ENCODE peak calls at places on chromosomes 5 and 9, in ten cellular contexts. M is epithelial cell of esophagus, W is upper lobe of right lung, Y is foreskin fibroblast, S is stomach, K is activated B cell treated with CpG ODN at 0.5 μM for 24 hours, G is neural progenitor cell, Q is WERI-Rb-1, V is endothelial cell, D is WTC11. R is an unnamed sample.

GRCh38 chr5:96582343-96582742 is 79.8 kb upstream of the CAST start:
- DNase-seq in D (no peak), M (peak), G (no peak), S (no peak), V (no peak), K (no peak), W (no peak), Q (no peak), Y (peak), R (no peak)

GRCh38 chr5:54795284-54795683 is 190.1 kb downstream of the ESM1 start:
- DNase-seq in W (no peak), V (no peak), Q (no peak), K (no peak), M (peak), G (no peak), S (no peak), Y (peak), D (no peak), R (no peak)

GRCh38 chr5:103262422-103262871 is 3.9 kb downstream of the MACIR start:
- DNase-seq in V (no peak), Q (no peak), D (no peak), G (no peak), Y (peak), M (no peak), W (no peak), S (no peak), K (no peak), R (no peak)

GRCh38 chr5:113531760-113532159 is 18.3 kb downstream of the YTHDC2 start:
- DNase-seq in D (no peak), M (no peak), Y (no peak), W (no peak), Q (no peak), K (no peak), G (no peak), V (no peak), S (no peak), R (no peak)

GRCh38 chr9:69476797-69477196 is 151.8 kb downstream of the ENTREP1 start:
- DNase-seq in Y (no peak), Q (no peak), M (no peak), V (no peak), K (no peak), S (no peak), G (peak), D (peak), W (no peak), R (no peak)

GRCh38 chr5:135822286-135822685 is 12.2 kb upstream of the SLC25A48 start:
- DNase-seq in M (no peak), G (no peak), K (no peak), Q (no peak), V (no peak), Y (no peak), W (no peak), S (no peak), D (no peak), R (no peak)

GRCh38 chr5:1106385-1107166 is 5.3 kb downstream of the SLC12A7 start:
- DNase-seq in W (no peak), D (no peak), S (no peak), K (no peak), Q (no peak), M (no peak), V (no peak), G (no peak), Y (no peak), R (no peak)

GRCh38 chr9:121910491-121911040 is 182.5 kb downstream of the TTLL11 start:
- DNase-seq in G (no peak), Q (no peak), D (no peak), V (no peak), S (no peak), Y (no peak), M (no peak), K (no peak), W (no peak), R (no peak)

GRCh38 chr9:134881313-134881670 is 682 bp downstream of the FCN2 start:
- DNase-seq in D (no peak), S (no peak), W (no peak), V (no peak), Y (no peak), M (no peak), G (no peak), Q (no peak), K (no peak), R (no peak)

GRCh38 chr9:4425358-4426045 is 64.8 kb upstream of the SLC1A1 start:
- DNase-seq in Y (peak), G (no peak), V (peak), D (no peak), K (no peak), S (no peak), M (peak), Q (no peak), W (no peak), R (no peak)

GRCh38 chr9:134869554-134870310 is 10.9 kb upstream of the FCN2 start:
- DNase-seq in W (no peak), K (no peak), G (no peak), S (no peak), Q (peak), V (no peak), M (no peak), D (no peak), Y (no peak), R (no peak)

GRCh38 chr9:132827366-132827765 is 50.7 kb downstream of the AK8 start:
- DNase-seq in W (no peak), K (no peak), V (no peak), Y (no peak), G (no peak), D (no peak), Q (no peak), M (no peak), S (no peak), R (no peak)

GRCh38 chr5:17123010-17123409 is 94.4 kb upstream of the BASP1 start:
- DNase-seq in V (no peak), Q (peak), S (peak), M (no peak), G (no peak), Y (peak), W (no peak), K (no peak), D (no peak), R (no peak)

GRCh38 chr5:6410421-6410820 is 32.1 kb upstream of the MED10 start:
- DNase-seq in D (no peak), K (no peak), Q (no peak), Y (no peak), W (no peak), V (no peak), S (no peak), G (no peak), M (no peak), R (no peak)

GRCh38 chr9:75086443-75087278 is 1.3 kb downstream of the NMRK1 start:
- DNase-seq in V (no peak), D (peak), Y (no peak), S (peak), G (no peak), M (peak), K (no peak), W (peak), Q (no peak), R (no peak)

GRCh38 chr5:98639258-98639657 is 134.2 kb upstream of the RGMB start:
- DNase-seq in G (peak), M (no peak), Q (no peak), V (no peak), K (no peak), D (no peak), Y (no peak), S (no peak), W (no peak), R (no peak)

GRCh38 chr5:88407341-88407740 is 138.7 kb upstream of the TMEM161B start:
- DNase-seq in Q (no peak), S (no peak), G (no peak), Y (no peak), D (no peak), V (no peak), W (no peak), M (no peak), K (no peak), R (no peak)

GRCh38 chr9:1619915-1620705 is 395.0 kb upstream of the SMARCA2 start:
- DNase-seq in Q (no peak), V (no peak), M (peak), S (no peak), G (no peak), Y (peak), K (no peak), W (no peak), D (no peak), R (no peak)
- TF ChIP-seq CTCF in Q (no peak), V (peak), M (peak), S (no peak), G (no peak), Y (no peak), K (no peak), W (peak), D (no peak), R (no peak)

DNA sequence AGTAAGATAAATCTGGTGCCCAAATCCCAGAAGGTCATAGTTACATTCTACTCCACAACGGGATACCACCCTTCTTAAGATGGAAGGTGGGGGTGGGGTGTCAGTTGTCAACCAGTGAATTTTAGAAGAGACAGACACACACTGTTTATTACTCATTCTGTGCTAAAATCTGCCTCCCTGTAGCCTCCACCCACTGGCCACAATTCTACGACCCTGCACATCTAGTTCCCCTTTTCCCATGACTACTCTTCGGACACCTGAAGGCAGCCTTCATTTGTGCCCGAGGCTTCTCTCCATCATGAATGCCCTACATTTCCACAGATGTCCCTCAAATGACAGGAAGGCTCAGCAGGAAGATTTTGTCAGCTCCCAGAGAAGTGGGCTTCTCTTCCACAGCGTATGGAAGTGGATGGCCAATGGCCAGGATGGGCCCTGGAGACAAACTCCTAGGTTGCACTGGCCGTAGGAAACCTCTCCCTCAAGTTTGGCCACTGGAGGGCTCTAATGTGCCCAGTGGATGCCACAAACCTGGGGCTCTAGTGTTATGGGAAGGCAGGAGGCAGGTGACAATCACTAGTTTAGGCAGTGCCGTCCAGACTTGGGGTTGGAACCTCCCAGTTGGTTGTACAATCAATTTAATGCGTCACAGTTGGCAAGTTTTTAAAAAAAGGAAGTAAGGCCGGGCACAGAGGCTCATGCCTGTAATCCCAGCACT is 46.6 kb downstream of the PTPN3 start:
- DNase-seq in D (peak), M (no peak), S (no peak), W (no peak), G (peak), Y (no peak), Q (no peak), V (no peak), K (no peak), R (no peak)
- TF ChIP-seq CTCF in D (no peak), M (no peak), S (no peak), W (no peak), G (peak), Y (no peak), Q (peak), V (no peak), K (no peak), R (no peak)

GRCh38 chr9:2159521-2160417 is 144.6 kb downstream of the SMARCA2 start:
- DNase-seq in K (no peak), D (no peak), S (no peak), Q (no peak), G (no peak), M (peak), V (no peak), W (no peak), Y (peak), R (no peak)

GRCh38 chr9:2157277-2158105 is 142.3 kb downstream of the SMARCA2 start:
- DNase-seq in W (peak), M (peak), D (no peak), V (no peak), S (peak), Q (no peak), Y (peak), K (no peak), G (peak), R (peak)

GRCh38 chr9:2155966-2156365 is 140.8 kb downstream of the SMARCA2 start:
- DNase-seq in K (no peak), V (no peak), S (no peak), Q (no peak), W (no peak), M (peak), D (no peak), G (no peak), Y (no peak), R (no peak)

GRCh38 chr9:2158729-2159128 is 143.6 kb downstream of the SMARCA2 start:
- DNase-seq in V (no peak), Y (no peak), W (no peak), M (no peak), Q (no peak), K (no peak), G (no peak), S (no peak), D (no peak), R (no peak)

DNA sequence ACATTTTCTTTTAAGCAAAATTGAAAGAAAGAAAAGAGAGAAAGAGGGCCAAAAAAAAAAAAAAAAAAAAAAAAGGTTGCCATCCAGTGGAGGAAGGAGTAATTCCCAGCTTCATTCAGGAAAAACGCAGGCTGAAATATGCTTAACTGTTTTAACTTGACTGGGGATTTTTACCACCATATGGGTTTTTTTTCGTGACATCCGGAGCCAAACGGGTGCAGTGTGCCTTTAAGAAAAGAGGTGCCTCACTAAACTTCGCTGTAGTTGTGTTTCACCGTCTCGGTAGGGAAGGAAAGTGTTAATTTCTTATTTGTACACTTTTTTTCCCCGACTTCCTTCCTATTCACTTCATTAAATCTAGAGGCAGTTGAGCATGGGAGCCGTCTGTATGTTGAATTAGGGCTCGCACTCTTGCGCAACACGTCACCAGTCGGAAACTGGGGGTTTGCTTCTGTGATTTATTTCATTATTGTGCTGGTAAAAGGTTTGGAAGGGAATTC is 143.0 kb downstream of the SMARCA2 start:
- DNase-seq in K (no peak), S (peak), Y (peak), Q (no peak), V (peak), D (peak), W (peak), M (peak), G (peak), R (no peak)
- TF ChIP-seq CTCF in K (no peak), S (no peak), Y (no peak), Q (no peak), V (no peak), D (no peak), W (no peak), M (peak), G (peak), R (no peak)

DNA sequence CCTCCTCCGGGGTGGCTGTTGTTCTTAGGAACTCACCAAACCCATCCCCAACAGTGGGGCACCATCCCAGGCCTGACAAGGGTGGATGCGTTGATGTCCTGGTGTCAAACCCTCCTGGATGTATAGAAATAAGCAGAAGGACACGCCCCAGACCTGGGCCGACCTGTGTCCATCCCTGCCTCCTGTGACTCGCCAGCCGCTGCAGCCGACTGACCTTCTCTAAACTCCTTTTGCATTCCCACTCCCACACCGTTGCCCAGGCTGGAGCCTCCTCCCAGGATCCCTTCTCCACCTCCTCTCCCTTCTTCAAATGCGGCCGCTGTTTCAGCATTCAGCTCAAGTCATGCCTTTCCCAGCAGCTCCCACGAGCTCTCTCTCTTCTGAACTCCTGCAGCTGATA is 213.2 kb upstream of the IER5L start:
- DNase-seq in Q (no peak), W (no peak), D (no peak), V (no peak), K (no peak), S (no peak), Y (no peak), M (no peak), G (no peak), R (no peak)
- TF ChIP-seq CTCF in Q (no peak), W (no peak), D (no peak), V (no peak), K (no peak), S (no peak), Y (no peak), M (no peak), G (no peak), R (no peak)

DNA sequence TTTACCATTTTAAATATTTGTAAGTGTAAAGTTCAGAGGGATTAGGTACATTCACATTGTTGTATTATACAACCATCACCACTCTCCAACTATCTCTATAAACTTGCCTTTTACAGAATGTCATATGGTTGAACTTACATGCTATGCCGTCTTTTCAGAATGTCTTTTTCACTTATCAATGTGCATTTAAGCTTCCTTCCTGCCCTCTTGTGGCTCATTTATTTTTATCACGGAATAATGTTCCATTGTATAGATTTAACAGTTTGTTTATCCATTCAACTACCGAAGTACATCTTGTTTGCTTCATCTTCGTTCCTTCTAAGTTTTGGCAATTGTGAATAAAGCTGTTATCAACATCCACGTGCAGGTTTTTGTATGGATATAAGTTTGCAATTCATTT is 133.3 kb upstream of the C6 start:
- DNase-seq in W (no peak), Q (no peak), V (no peak), D (no peak), M (peak), S (no peak), K (no peak), Y (peak), G (no peak), R (no peak)
- TF ChIP-seq CTCF in W (no peak), Q (no peak), V (no peak), D (no peak), M (peak), S (no peak), K (no peak), Y (no peak), G (no peak), R (no peak)